ENCODE peak calls at places on chromosomes 3 and 15, in six cellular contexts. One of them, this sample, is unnamed.
A peak's percentile ranks its signal among the peaks of the same experiment; 100 is the strongest.

GRCh38 chr3:43082457-43082856 is 23.4 kb downstream of the POMGNT2 start:
- DNase-seq in AG09309: no peak
- DNase-seq in effector memory CD4-positive, alpha-beta T cell: no peak
- DNase-seq in kidney glomerular epithelial cell: no peak
- DNase-seq in endothelial cell: no peak
- DNase-seq in HCEC 1CT: no peak
- DNase-seq in this sample: no peak

GRCh38 chr15:83919319-83919830 is 265.5 kb downstream of the ADAMTSL3 start:
- DNase-seq in AG09309: no peak
- DNase-seq in effector memory CD4-positive, alpha-beta T cell: no peak
- DNase-seq in kidney glomerular epithelial cell: no peak
- DNase-seq in endothelial cell: no peak
- DNase-seq in HCEC 1CT: no peak
- DNase-seq in this sample: no peak

GRCh38 chr15:64503640-64504039 is 43.3 kb downstream of the ZNF609 start:
- DNase-seq in AG09309: no peak
- DNase-seq in effector memory CD4-positive, alpha-beta T cell: no peak
- DNase-seq in kidney glomerular epithelial cell: no peak
- DNase-seq in endothelial cell: no peak
- DNase-seq in HCEC 1CT: no peak
- DNase-seq in this sample: no peak

GRCh38 chr15:72727154-72727553 is 41.1 kb downstream of the BBS4 start:
- DNase-seq in AG09309: no peak
- DNase-seq in effector memory CD4-positive, alpha-beta T cell: no peak
- DNase-seq in kidney glomerular epithelial cell: no peak
- DNase-seq in endothelial cell: no peak
- DNase-seq in HCEC 1CT: no peak
- DNase-seq in this sample: no peak

GRCh38 chr15:100430381-100430780 is 88.6 kb upstream of the ADAMTS17 start:
- DNase-seq in AG09309: no peak
- DNase-seq in effector memory CD4-positive, alpha-beta T cell: no peak
- DNase-seq in kidney glomerular epithelial cell: no peak
- DNase-seq in endothelial cell: no peak
- DNase-seq in HCEC 1CT: no peak
- DNase-seq in this sample: no peak

GRCh38 chr3:65406470-65406869 is 632.2 kb downstream of the MAGI1 start:
- DNase-seq in AG09309: peak; percentile 7
- DNase-seq in effector memory CD4-positive, alpha-beta T cell: no peak
- DNase-seq in kidney glomerular epithelial cell: no peak
- DNase-seq in endothelial cell: no peak
- DNase-seq in HCEC 1CT: peak; percentile 56
- DNase-seq in this sample: no peak

GRCh38 chr3:179321585-179322322 is 1.1 kb upstream of the ZNF639 start:
- DNase-seq in AG09309: no peak
- DNase-seq in effector memory CD4-positive, alpha-beta T cell: no peak
- DNase-seq in kidney glomerular epithelial cell: no peak
- DNase-seq in endothelial cell: peak; percentile 31
- DNase-seq in HCEC 1CT: peak; percentile 59
- DNase-seq in this sample: no peak

GRCh38 chr3:81684739-81685395 is 76.6 kb downstream of the GBE1 start:
- DNase-seq in AG09309: no peak
- DNase-seq in effector memory CD4-positive, alpha-beta T cell: no peak
- DNase-seq in kidney glomerular epithelial cell: peak; percentile 55
- DNase-seq in endothelial cell: no peak
- DNase-seq in HCEC 1CT: no peak
- DNase-seq in this sample: no peak

GRCh38 chr3:96538186-96538585 is 276.2 kb upstream of the EPHA6 start:
- DNase-seq in AG09309: no peak
- DNase-seq in effector memory CD4-positive, alpha-beta T cell: no peak
- DNase-seq in kidney glomerular epithelial cell: no peak
- DNase-seq in endothelial cell: no peak
- DNase-seq in HCEC 1CT: no peak
- DNase-seq in this sample: no peak

GRCh38 chr3:66593978-66594377 is 93.2 kb upstream of the LRIG1 start:
- DNase-seq in AG09309: peak; percentile 85
- DNase-seq in effector memory CD4-positive, alpha-beta T cell: no peak
- DNase-seq in kidney glomerular epithelial cell: peak; percentile 81
- DNase-seq in endothelial cell: no peak
- DNase-seq in HCEC 1CT: peak; percentile 94
- DNase-seq in this sample: no peak